ENCODE peak calls at places on chromosomes 16 and 17, in six cellular contexts. N is HT-29; W is RCC 7860; L is lower leg skin; K is HAP-1; R is activated CD4-positive, alpha-beta T cell treated with anti-CD3 and anti-CD28 coated beads for 36 hours. T is an unnamed sample.

GRCh38 chr17:78882546-78883089 is 20.4 kb downstream of the CEP295NL start:
- DNase-seq in R (no peak), W (no peak), K (no peak), N (peak), L (no peak), T (no peak)

GRCh38 chr17:49022391-49022941 is 25.3 kb downstream of the IGF2BP1 start:
- DNase-seq in R (no peak), L (no peak), N (no peak), K (peak), W (peak), T (no peak)

GRCh38 chr17:45361451-45361850 is 44.6 kb upstream of the MAP3K14 start:
- DNase-seq in R (no peak), W (no peak), L (no peak), N (no peak), K (no peak), T (no peak)

GRCh38 chr17:82458885-82459424 is 414 bp downstream of the NARF start:
- DNase-seq in N (peak), R (peak), L (no peak), W (peak), K (no peak), T (no peak)

GRCh38 chr16:66587881-66588600 is 8.8 kb downstream of the CMTM2 start:
- DNase-seq in L (no peak), R (no peak), W (no peak), N (no peak), K (no peak), T (no peak)

GRCh38 chr17:65389426-65389825 is 172.0 kb downstream of the AXIN2 start:
- DNase-seq in N (no peak), R (no peak), L (no peak), K (no peak), W (no peak), T (no peak)

GRCh38 chr16:57255686-57256415 is 10.8 kb downstream of the ARL2BP start:
- DNase-seq in R (no peak), N (no peak), W (no peak), L (no peak), K (no peak), T (no peak)

GRCh38 chr17:781920-782731 is at the start of the genes GLOD4 and MRM3:
- DNase-seq in R (peak), L (peak), W (peak), N (peak), K (peak), T (peak)

GRCh38 chr17:2688351-2689342 is 22.9 kb downstream of the CLUH start:
- DNase-seq in R (no peak), K (peak), L (no peak), W (no peak), N (no peak), T (no peak)

GRCh38 chr16:59192551-59193199 is 458.6 kb upstream of the GOT2 start:
- DNase-seq in N (peak), R (peak), W (no peak), K (peak), L (no peak), T (no peak)

GRCh38 chr16:593807-594206 is 3.9 kb downstream of the RAB40C start:
- DNase-seq in N (no peak), W (no peak), L (no peak), R (no peak), K (no peak), T (no peak)

GRCh38 chr16:29899516-29900101 is at the start of gene SEZ6L2:
- DNase-seq in W (peak), K (peak), R (peak), L (no peak), N (peak), T (no peak)

GRCh38 chr16:50300942-50301625 is 34.7 kb downstream of the ADCY7 start:
- DNase-seq in R (no peak), W (no peak), L (no peak), K (no peak), N (no peak), T (no peak)

GRCh38 chr17:56176101-56176500 is 22.8 kb downstream of the ANKFN1 start:
- DNase-seq in R (no peak), K (no peak), L (no peak), N (no peak), W (no peak), T (no peak)

GRCh38 chr17:40323731-40324650 is 15.0 kb downstream of the RARA start:
- DNase-seq in W (peak), K (no peak), N (no peak), L (no peak), R (peak), T (peak)

GRCh38 chr16:52869243-52869642 is 183.5 kb downstream of the CHD9NB start:
- DNase-seq in N (no peak), R (no peak), L (no peak), W (no peak), K (no peak), T (no peak)